ENCODE peak calls at places on chromosomes 4 and X, in five cellular contexts. One of them, this sample, is unnamed.
A peak's percentile ranks its signal among the peaks of the same experiment; 100 is the strongest.

GRCh38 chrX:69024287-69024686 is 141.0 kb downstream of the PJA1 start:
- DNase-seq in AG04450: no peak
- DNase-seq in colonic mucosa: no peak
- DNase-seq in cardiac fibroblast: no peak
- DNase-seq in OCI-LY7: no peak
- DNase-seq in this sample: no peak

GRCh38 chr4:153257151-153257620 is 52.9 kb downstream of the TRIM2 start:
- DNase-seq in AG04450: peak; percentile 36
- DNase-seq in colonic mucosa: no peak
- DNase-seq in cardiac fibroblast: peak; percentile 55
- DNase-seq in OCI-LY7: no peak
- DNase-seq in this sample: peak; percentile 70

GRCh38 chr4:56757270-56757746 is 64.2 kb downstream of the SPINK2 start:
- DNase-seq in AG04450: no peak
- DNase-seq in colonic mucosa: no peak
- DNase-seq in cardiac fibroblast: peak; percentile 44
- DNase-seq in OCI-LY7: peak; percentile 84
- DNase-seq in this sample: peak; percentile 87

GRCh38 chr4:41549469-41549868 is 11.5 kb downstream of the LIMCH1 start:
- DNase-seq in AG04450: no peak
- DNase-seq in colonic mucosa: no peak
- DNase-seq in cardiac fibroblast: no peak
- DNase-seq in OCI-LY7: no peak
- DNase-seq in this sample: no peak

GRCh38 chrX:5644786-5645185 is 583.9 kb downstream of the NLGN4X start:
- DNase-seq in AG04450: no peak
- DNase-seq in colonic mucosa: no peak
- DNase-seq in cardiac fibroblast: no peak
- DNase-seq in OCI-LY7: peak; percentile 46
- DNase-seq in this sample: no peak

GRCh38 chr4:152981842-152982241 is 45.7 kb downstream of the FHDC1 start:
- DNase-seq in AG04450: no peak
- DNase-seq in colonic mucosa: no peak
- DNase-seq in cardiac fibroblast: no peak
- DNase-seq in OCI-LY7: no peak
- DNase-seq in this sample: no peak

GRCh38 chrX:41293269-41293668 is 40.7 kb upstream of the DDX3X start:
- DNase-seq in AG04450: no peak
- DNase-seq in colonic mucosa: no peak
- DNase-seq in cardiac fibroblast: peak; percentile 9
- DNase-seq in OCI-LY7: peak; percentile 36
- DNase-seq in this sample: no peak

GRCh38 chrX:267771-268261 is 13.4 kb upstream of the PLCXD1 start:
- DNase-seq in AG04450: no peak
- DNase-seq in colonic mucosa: peak; percentile 60
- DNase-seq in cardiac fibroblast: no peak
- DNase-seq in OCI-LY7: no peak
- DNase-seq in this sample: no peak

GRCh38 chrX:51891821-51892551 is 1.4 kb upstream of the MAGED1 start:
- DNase-seq in AG04450: peak; percentile 11
- DNase-seq in colonic mucosa: no peak
- DNase-seq in cardiac fibroblast: peak; percentile 82
- DNase-seq in OCI-LY7: peak; percentile 70
- DNase-seq in this sample: peak; percentile 94

GRCh38 chrX:48956728-48957414 is 536 bp downstream of the OTUD5 start:
- DNase-seq in AG04450: no peak
- DNase-seq in colonic mucosa: peak; percentile 31
- DNase-seq in cardiac fibroblast: no peak
- DNase-seq in OCI-LY7: no peak
- DNase-seq in this sample: no peak

GRCh38 chr4:113604955-113605354 is 156.6 kb downstream of the CAMK2D start:
- DNase-seq in AG04450: no peak
- DNase-seq in colonic mucosa: no peak
- DNase-seq in cardiac fibroblast: no peak
- DNase-seq in OCI-LY7: no peak
- DNase-seq in this sample: peak; percentile 52

GRCh38 chr4:6236816-6237390 is 32.7 kb upstream of the WFS1 start:
- DNase-seq in AG04450: no peak
- DNase-seq in colonic mucosa: no peak
- DNase-seq in cardiac fibroblast: no peak
- DNase-seq in OCI-LY7: no peak
- DNase-seq in this sample: no peak

GRCh38 chr4:184441461-184442392 is 32.6 kb downstream of the IRF2 start:
- DNase-seq in AG04450: no peak
- DNase-seq in colonic mucosa: no peak
- DNase-seq in cardiac fibroblast: peak; percentile 51
- DNase-seq in OCI-LY7: no peak
- DNase-seq in this sample: peak; percentile 36

GRCh38 chr4:119498520-119498919 is 130.1 kb downstream of the PDE5A start:
- DNase-seq in AG04450: no peak
- DNase-seq in colonic mucosa: no peak
- DNase-seq in cardiac fibroblast: peak; percentile 53
- DNase-seq in OCI-LY7: no peak
- DNase-seq in this sample: peak; percentile 17

GRCh38 chrX:143621276-143621675 is 14.6 kb downstream of the SLITRK4 start:
- DNase-seq in AG04450: no peak
- DNase-seq in colonic mucosa: no peak
- DNase-seq in cardiac fibroblast: peak; percentile 25
- DNase-seq in OCI-LY7: no peak
- DNase-seq in this sample: no peak

GRCh38 chr4:2284161-2284933 is 22.4 kb upstream of the MXD4 start:
- DNase-seq in AG04450: no peak
- DNase-seq in colonic mucosa: no peak
- DNase-seq in cardiac fibroblast: no peak
- DNase-seq in OCI-LY7: no peak
- DNase-seq in this sample: no peak

GRCh38 chrX:1564750-1565683 is 26.4 kb upstream of the AKAP17A start:
- DNase-seq in AG04450: no peak
- DNase-seq in colonic mucosa: no peak
- DNase-seq in cardiac fibroblast: no peak
- DNase-seq in OCI-LY7: no peak
- DNase-seq in this sample: no peak
- H3K4me3 ChIP-seq in AG04450: no peak overlapping the region
- H3K4me3 ChIP-seq in colonic mucosa: no peak overlapping the region
- H3K4me3 ChIP-seq in cardiac fibroblast: no peak overlapping the region
- H3K4me3 ChIP-seq in OCI-LY7: peak overlapping the region; percentile 13
- H3K4me3 ChIP-seq in this sample: no peak overlapping the region

GRCh38 chrX:26664919-26665318 is 448.9 kb downstream of the MAGEB5 start:
- DNase-seq in AG04450: no peak
- DNase-seq in colonic mucosa: no peak
- DNase-seq in cardiac fibroblast: no peak
- DNase-seq in OCI-LY7: no peak
- DNase-seq in this sample: no peak
- TF ChIP-seq CTCF in AG04450: no peak
- TF ChIP-seq CTCF in colonic mucosa: no peak
- TF ChIP-seq CTCF in cardiac fibroblast: no peak
- TF ChIP-seq CTCF in OCI-LY7: no peak
- TF ChIP-seq CTCF in this sample: no peak

GRCh38 chrX:11666180-11666579 is 460 bp upstream of the ARHGAP6 start:
- DNase-seq in AG04450: no peak
- DNase-seq in colonic mucosa: no peak
- DNase-seq in cardiac fibroblast: peak; percentile 2
- DNase-seq in OCI-LY7: no peak
- DNase-seq in this sample: no peak
- H3K4me3 ChIP-seq in AG04450: peak overlapping the region; percentile 45
- H3K4me3 ChIP-seq in colonic mucosa: peak overlapping the region; percentile 22
- H3K4me3 ChIP-seq in cardiac fibroblast: peak overlapping the region; percentile 52
- H3K4me3 ChIP-seq in OCI-LY7: no peak overlapping the region
- H3K4me3 ChIP-seq in this sample: peak overlapping the region; percentile 60

DNA sequence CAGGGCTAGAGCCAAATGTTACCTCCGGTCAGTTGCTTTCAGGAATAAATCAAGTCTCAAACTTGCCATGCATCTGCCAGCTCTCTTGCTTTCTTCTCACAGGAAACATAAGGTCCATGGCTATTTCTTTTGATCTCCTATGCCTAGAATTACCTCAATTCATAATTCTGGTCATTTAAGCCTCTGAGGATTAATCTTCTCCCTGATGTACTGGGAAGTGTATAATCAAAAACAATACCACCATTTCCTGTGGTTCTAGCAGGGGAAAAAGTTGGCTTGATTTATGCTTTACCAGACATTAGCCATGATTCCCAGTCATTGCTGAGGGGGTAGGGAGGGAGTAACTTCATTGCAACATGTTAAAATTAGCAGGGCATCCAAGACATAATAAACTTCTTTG is 268.7 kb upstream of the EMCN start:
- DNase-seq in AG04450: no peak
- DNase-seq in colonic mucosa: no peak
- DNase-seq in cardiac fibroblast: peak; percentile 3
- DNase-seq in OCI-LY7: no peak
- DNase-seq in this sample: no peak
- TF ChIP-seq CTCF in AG04450: no peak
- TF ChIP-seq CTCF in colonic mucosa: no peak
- TF ChIP-seq CTCF in cardiac fibroblast: no peak
- TF ChIP-seq CTCF in OCI-LY7: no peak
- TF ChIP-seq CTCF in this sample: no peak

GRCh38 chrX:12966151-12966550 is 8.8 kb upstream of the TMSB4X start:
- DNase-seq in AG04450: no peak
- DNase-seq in colonic mucosa: no peak
- DNase-seq in cardiac fibroblast: no peak
- DNase-seq in OCI-LY7: no peak
- DNase-seq in this sample: no peak

GRCh38 chrX:12971282-12972003 is 3.5 kb upstream of the TMSB4X start:
- DNase-seq in AG04450: no peak
- DNase-seq in colonic mucosa: no peak
- DNase-seq in cardiac fibroblast: no peak
- DNase-seq in OCI-LY7: no peak
- DNase-seq in this sample: no peak

GRCh38 chrX:12970691-12971202 is 4.2 kb upstream of the TMSB4X start:
- DNase-seq in AG04450: no peak
- DNase-seq in colonic mucosa: no peak
- DNase-seq in cardiac fibroblast: peak; percentile 81
- DNase-seq in OCI-LY7: no peak
- DNase-seq in this sample: peak; percentile 79

GRCh38 chrX:12965390-12965940 is 9.4 kb upstream of the TMSB4X start:
- DNase-seq in AG04450: no peak
- DNase-seq in colonic mucosa: no peak
- DNase-seq in cardiac fibroblast: no peak
- DNase-seq in OCI-LY7: no peak
- DNase-seq in this sample: no peak

GRCh38 chrX:12967711-12968465 is 7.0 kb upstream of the TMSB4X start:
- DNase-seq in AG04450: no peak
- DNase-seq in colonic mucosa: no peak
- DNase-seq in cardiac fibroblast: no peak
- DNase-seq in OCI-LY7: no peak
- DNase-seq in this sample: no peak
- H3K4me3 ChIP-seq in AG04450: no peak overlapping the region
- H3K4me3 ChIP-seq in colonic mucosa: no peak overlapping the region
- H3K4me3 ChIP-seq in cardiac fibroblast: no peak overlapping the region
- H3K4me3 ChIP-seq in OCI-LY7: no peak overlapping the region
- H3K4me3 ChIP-seq in this sample: no peak overlapping the region

This sample was measured in fibroblast of mammary gland.